ENCODE peak calls at places on chromosomes 1 and 21, in nine cellular contexts. O is PC-3, I is lower lobe of right lung, E is testis, G is cardiac muscle cell, A is mucosa of descending colon, Y is heart left ventricle, N is adrenal gland, Z is ovary. K is an unnamed sample.
A peak's percentile ranks its signal among the peaks of the same experiment; 100 is the strongest.

GRCh38 chr1:94974824-94975223 is 47.9 kb upstream of the CNN3 start:
- DNase-seq in I (no peak), E (no peak), N (no peak), Y (no peak), Z (no peak), G (no peak), A (no peak), O (peak; percentile 89), K (no peak)

GRCh38 chr1:233114159-233114558 is 163.7 kb downstream of the NTPCR start:
- DNase-seq in Z (no peak), Y (no peak), E (no peak), I (no peak), G (peak; percentile 65), O (peak; percentile 68), N (no peak), A (no peak), K (peak; percentile 17)

GRCh38 chr1:204564835-204565234 is 48.6 kb downstream of the MDM4 start:
- DNase-seq in G (no peak), N (no peak), I (no peak), Y (no peak), A (peak; percentile 28), E (no peak), Z (no peak), O (no peak), K (no peak)

GRCh38 chr1:81954388-81955023 is 153.8 kb downstream of the ADGRL2 start:
- DNase-seq in I (no peak), Y (no peak), A (no peak), E (no peak), G (no peak), N (no peak), Z (no peak), O (no peak), K (no peak)

GRCh38 chr1:208985231-208985630 is 598.3 kb upstream of the CAMK1G start:
- DNase-seq in Y (peak; percentile 20), A (no peak), N (no peak), Z (no peak), G (peak; percentile 8), E (no peak), O (peak; percentile 88), I (no peak), K (no peak)

GRCh38 chr1:95042286-95042685 is 30.5 kb downstream of the ALG14 start:
- DNase-seq in Z (peak; percentile 61), N (no peak), G (peak; percentile 61), Y (no peak), O (no peak), E (peak; percentile 53), I (no peak), A (peak; percentile 24), K (no peak)

GRCh38 chr1:187696092-187696491 is 867.3 kb downstream of the PLA2G4A start:
- DNase-seq in Z (no peak), E (no peak), A (no peak), G (peak; percentile 17), I (no peak), O (peak; percentile 44), N (no peak), Y (no peak), K (no peak)

GRCh38 chr1:53959664-53960250 is 13.6 kb downstream of the LRRC42 start:
- DNase-seq in O (peak; percentile 70), N (no peak), A (peak; percentile 50), G (peak; percentile 46), Z (no peak), Y (no peak), E (no peak), I (no peak), K (no peak)

GRCh38 chr21:45006536-45007079 is 66.8 kb downstream of the SLX9 start:
- DNase-seq in Y (no peak), I (peak; percentile 21), G (no peak), N (peak; percentile 5), O (no peak), E (no peak), Z (no peak), A (no peak), K (no peak)

GRCh38 chr1:88462481-88463261 is 221.4 kb upstream of the PKN2 start:
- DNase-seq in E (peak; percentile 55), A (peak; percentile 9), O (peak; percentile 17), Y (peak; percentile 26), I (peak; percentile 45), G (peak; percentile 49), N (no peak), Z (peak; percentile 64), K (no peak)

GRCh38 chr1:196577386-196577785 is 30.9 kb downstream of the KCNT2 start:
- DNase-seq in I (no peak), N (no peak), G (no peak), O (no peak), Z (no peak), Y (no peak), E (no peak), A (no peak), K (no peak)

GRCh38 chr1:221234821-221235220 is 355.6 kb downstream of the HLX start:
- DNase-seq in Z (no peak), N (no peak), G (no peak), Y (no peak), E (no peak), O (peak; percentile 62), A (no peak), I (no peak), K (no peak)

DNA sequence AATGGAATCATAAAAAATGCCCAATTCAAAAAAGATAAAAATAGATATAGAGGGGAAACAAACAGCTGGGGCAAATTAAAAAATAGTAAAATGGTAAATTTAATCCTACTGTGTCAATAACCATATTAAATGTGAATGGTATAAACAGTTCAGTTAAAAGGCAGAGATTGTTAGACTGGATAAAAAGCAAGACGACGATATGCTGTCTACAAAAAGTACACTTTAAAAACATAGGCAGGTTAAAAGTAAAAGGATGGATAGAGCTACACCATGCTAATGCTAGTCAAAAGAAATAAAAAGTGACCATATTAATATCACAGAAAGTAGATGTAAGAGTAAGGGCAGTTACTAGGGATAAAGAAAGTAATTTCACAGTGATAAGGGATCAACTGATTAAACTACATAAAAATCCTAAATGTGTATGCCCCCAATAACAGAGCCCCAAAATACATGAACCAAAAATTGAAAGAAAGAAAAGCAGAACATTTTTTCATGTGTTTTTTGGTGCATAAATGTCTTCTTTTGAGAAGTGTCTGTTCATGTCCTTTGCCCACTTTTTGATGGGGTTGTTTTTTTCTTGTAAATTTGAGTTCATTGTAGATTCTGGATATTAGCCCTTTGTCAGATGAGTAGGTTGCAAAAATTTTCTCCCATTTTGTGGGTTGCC is 27.4 kb downstream of the MORN1 start:
- DNase-seq in E (no peak), Y (no peak), I (no peak), G (no peak), O (no peak), N (no peak), Z (no peak), A (no peak), K (no peak)
- H3K4me3 ChIP-seq in E (no peak overlapping the region), Y (no peak overlapping the region), I (no peak overlapping the region), G (no peak overlapping the region), O (no peak overlapping the region), N (no peak overlapping the region), Z (no peak overlapping the region), A (no peak overlapping the region), K (no peak overlapping the region)

GRCh38 chr1:201312298-201312697 is 29.0 kb downstream of the PKP1 start:
- DNase-seq in G (no peak), O (peak; percentile 43), Y (no peak), I (peak; percentile 10), A (no peak), E (no peak), N (no peak), Z (no peak), K (no peak)
- H3K4me1 ChIP-seq in G (peaks cover 5% of the 10 kb centered on the region), O (peaks cover 53% of the 10 kb centered on the region), Y (peaks cover 38% of the 10 kb centered on the region), I (peaks cover 46% of the 10 kb centered on the region), A (peaks cover 24% of the 10 kb centered on the region), E (peaks cover 6% of the 10 kb centered on the region), N (no peaks in the 10 kb centered on the region), Z (no peaks in the 10 kb centered on the region), K (peaks cover 9% of the 10 kb centered on the region)

DNA sequence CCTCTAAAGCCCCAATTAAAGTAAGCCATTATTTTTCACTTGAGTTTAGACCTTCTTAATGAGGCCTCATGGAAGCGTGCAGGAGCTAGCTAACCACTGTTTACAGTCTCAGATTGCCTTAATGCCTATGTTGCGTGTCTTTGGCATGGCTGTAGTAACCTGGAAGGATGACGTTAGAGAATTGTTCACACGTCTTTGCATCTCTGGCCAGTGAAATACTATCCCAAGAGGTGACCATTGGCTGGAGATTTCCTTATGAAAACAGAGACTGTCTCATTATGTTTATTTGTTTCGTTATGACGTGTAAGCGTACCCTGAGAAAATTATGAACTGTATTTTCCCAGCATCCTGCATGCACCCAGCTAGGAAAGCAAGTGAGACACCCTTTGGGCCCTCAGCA is 18.6 kb upstream of the BMP8A start:
- DNase-seq in N (no peak), G (no peak), Z (no peak), I (no peak), E (no peak), Y (no peak), A (no peak), O (no peak), K (no peak)
- H3K36me3 ChIP-seq in N (peaks cover 58% of the 10 kb centered on the region), G (peaks cover 40% of the 10 kb centered on the region), Z (no peaks in the 10 kb centered on the region), I (peaks cover 90% of the 10 kb centered on the region), E (no peaks in the 10 kb centered on the region), Y (peaks cover 91% of the 10 kb centered on the region), A (no peaks in the 10 kb centered on the region), O (peaks cover 27% of the 10 kb centered on the region), K (peaks cover 5% of the 10 kb centered on the region)

DNA sequence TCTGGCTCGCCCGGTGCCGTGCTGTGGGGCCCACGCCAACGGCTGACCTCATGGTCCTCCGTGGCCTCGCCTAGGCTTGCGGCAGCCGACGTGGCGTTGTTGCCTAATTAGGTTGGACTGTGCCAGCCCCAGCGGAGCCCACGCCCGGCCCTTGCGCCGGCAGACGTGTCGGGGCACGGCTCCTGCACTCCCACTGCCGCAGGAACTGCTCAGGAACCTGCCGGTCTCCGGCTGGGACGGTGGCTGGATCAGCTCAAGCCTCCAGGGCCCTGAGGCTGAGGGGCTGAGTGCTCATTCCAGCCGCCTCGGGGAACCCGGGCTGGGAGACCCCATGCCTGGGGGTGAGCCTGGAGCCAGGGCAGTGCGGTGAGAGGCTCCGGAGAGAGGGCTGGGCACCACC is 16.1 kb upstream of the PEX10 start:
- DNase-seq in O (no peak), I (no peak), G (no peak), N (no peak), A (no peak), E (no peak), Y (no peak), Z (no peak), K (no peak)
- H3K4me3 ChIP-seq in O (no peak overlapping the region), I (no peak overlapping the region), G (no peak overlapping the region), N (no peak overlapping the region), A (no peak overlapping the region), E (no peak overlapping the region), Y (no peak overlapping the region), Z (no peak overlapping the region), K (no peak overlapping the region)

K was measured in body of pancreas.